ENCODE peak calls at places on chromosome 7, in seven cellular contexts. N is amygdala, X is NCI-H226, C is GM10248, T is NCI-H1105, M is SK-N-SH, E is mammary epithelial cell. Y is an unnamed sample.

GRCh38 chr7:100642534-100642907 is 1.2 kb upstream of the TFR2 start:
- DNase-seq in E (no peak), N (no peak), C (peak), X (no peak), T (peak), M (peak), Y (no peak)

GRCh38 chr7:144513332-144513731 is 109.8 kb upstream of the NOBOX start:
- DNase-seq in E (no peak), C (no peak), X (peak), M (no peak), T (peak), N (peak), Y (no peak)

GRCh38 chr7:1710936-1711335 is 40.9 kb downstream of the ELFN1 start:
- DNase-seq in C (no peak), E (no peak), N (no peak), M (peak), T (no peak), X (no peak), Y (no peak)

GRCh38 chr7:142030294-142030693 is 34.6 kb downstream of the MGAM start:
- DNase-seq in E (peak), X (peak), N (no peak), C (no peak), M (no peak), T (no peak), Y (no peak)

GRCh38 chr7:159010951-159011820 is 133.5 kb downstream of the VIPR2 start:
- DNase-seq in M (no peak), N (no peak), T (no peak), X (no peak), C (no peak), E (no peak), Y (no peak)

GRCh38 chr7:122893486-122893885 is 7.2 kb upstream of the CADPS2 start:
- DNase-seq in M (no peak), C (no peak), T (no peak), X (no peak), N (no peak), E (no peak), Y (no peak)

GRCh38 chr7:139452948-139453672 is 30.4 kb downstream of the KLRG2 start:
- DNase-seq in T (no peak), E (no peak), X (no peak), M (no peak), N (no peak), C (no peak), Y (peak)

GRCh38 chr7:90453931-90454330 is 15.5 kb upstream of the PTTG1IP2 start:
- DNase-seq in M (no peak), C (no peak), X (no peak), N (no peak), E (no peak), T (no peak), Y (no peak)

GRCh38 chr7:148694631-148695030 is 4.1 kb upstream of the CUL1 start:
- DNase-seq in E (no peak), X (no peak), T (no peak), N (no peak), C (no peak), M (no peak), Y (no peak)

GRCh38 chr7:142714375-142714774 is 34.9 kb upstream of the PRSS1 start:
- DNase-seq in M (no peak), C (no peak), X (no peak), E (no peak), T (no peak), N (no peak), Y (no peak)

GRCh38 chr7:142885311-142886230 is at the start of gene TRPV6:
- DNase-seq in C (no peak), N (no peak), E (peak), X (no peak), T (no peak), M (no peak), Y (no peak)